ENCODE peak calls at places on chromosomes 13 and 19, in seven cellular contexts. I, U, E, C, F, D and X are unnamed samples.

GRCh38 chr19:13154911-13155471 is 4.8 kb downstream of the IER2 start:
- DNase-seq in U (no peak), D (peak), F (peak), E (peak), I (no peak), C (peak), X (peak)

GRCh38 chr13:60169239-60170031 is 5.7 kb upstream of the DIAPH3 start:
- DNase-seq in D (no peak), U (no peak), I (no peak), C (no peak), E (no peak), F (no peak), X (no peak)

GRCh38 chr13:26011996-26012688 is 39.7 kb downstream of the SHISA2 start:
- DNase-seq in E (no peak), F (no peak), C (peak), D (no peak), I (no peak), U (no peak), X (no peak)

GRCh38 chr13:93259527-93260080 is 33.0 kb downstream of the GPC6 start:
- DNase-seq in E (no peak), C (no peak), F (no peak), D (no peak), U (no peak), I (no peak), X (no peak)

GRCh38 chr13:33363328-33363727 is 77.8 kb upstream of the STARD13 start:
- DNase-seq in C (no peak), U (no peak), I (no peak), D (no peak), F (no peak), E (no peak), X (no peak)

GRCh38 chr13:48542138-48542537 is 9.3 kb upstream of the RCBTB2 start:
- DNase-seq in I (no peak), E (no peak), F (no peak), D (no peak), C (no peak), U (no peak), X (no peak)

GRCh38 chr13:76632388-76633044 is 253.7 kb downstream of the KCTD12 start:
- DNase-seq in C (no peak), I (no peak), D (no peak), F (no peak), E (no peak), U (no peak), X (no peak)

GRCh38 chr13:45242070-45242469 is 41.2 kb upstream of the KCTD4 start:
- DNase-seq in C (peak), F (peak), E (peak), I (no peak), D (peak), U (no peak), X (no peak)

GRCh38 chr13:94239135-94239534 is 240.3 kb downstream of the DCT start:
- DNase-seq in I (peak), F (no peak), E (peak), D (no peak), C (peak), U (no peak), X (no peak)

GRCh38 chr19:54532528-54532927 is 29.9 kb downstream of the LAIR2 start:
- DNase-seq in I (no peak), C (no peak), F (no peak), U (no peak), E (no peak), D (no peak), X (peak)

GRCh38 chr13:100306042-100306441 is 217.1 kb downstream of the PCCA start:
- DNase-seq in U (no peak), D (no peak), E (no peak), F (no peak), C (no peak), I (no peak), X (no peak)

GRCh38 chr13:69856331-69856730 is 251.3 kb upstream of the ATXN8OS start:
- DNase-seq in F (no peak), E (no peak), D (no peak), C (peak), I (peak), U (no peak), X (no peak)

GRCh38 chr19:3801412-3802096 is 15.4 kb upstream of the MATK start:
- DNase-seq in C (no peak), U (no peak), E (peak), F (peak), I (no peak), D (no peak), X (no peak)

GRCh38 chr19:4575267-4575793 is 15.8 kb upstream of the SEMA6B start:
- DNase-seq in E (peak), D (peak), C (peak), I (peak), F (peak), U (peak), X (no peak)

GRCh38 chr13:66665991-66666390 is 564.1 kb downstream of the PCDH9 start:
- DNase-seq in U (peak), D (no peak), I (peak), E (peak), C (peak), F (peak), X (no peak)

GRCh38 chr13:94711561-94712286 is 621 bp downstream of the SOX21 start:
- DNase-seq in D (no peak), U (no peak), I (no peak), F (peak), E (no peak), C (peak), X (peak)

GRCh38 chr19:42023121-42023942 is 29.3 kb upstream of the ATP1A3 start:
- DNase-seq in F (peak), D (no peak), C (peak), E (no peak), I (no peak), U (no peak), X (no peak)

GRCh38 chr19:41928221-41928683 is at the start of gene ERFL:
- DNase-seq in I (no peak), U (no peak), E (no peak), D (no peak), F (no peak), C (no peak), X (peak)

GRCh38 chr13:73966331-73966730 is 167.9 kb downstream of the KLF12 start:
- DNase-seq in I (no peak), C (no peak), U (no peak), E (no peak), D (no peak), F (no peak), X (no peak)

GRCh38 chr13:49627831-49628652 is at the start of gene ARL11:
- DNase-seq in D (no peak), F (peak), I (no peak), E (no peak), C (no peak), U (no peak), X (peak)

GRCh38 chr19:19274146-19274545 is 1.0 kb upstream of the TM6SF2 start:
- DNase-seq in D (no peak), C (no peak), F (no peak), U (no peak), I (no peak), E (no peak), X (peak)

GRCh38 chr13:41652735-41653361 is 195.5 kb downstream of the RGCC start:
- DNase-seq in I (peak), U (no peak), D (no peak), C (peak), F (peak), E (peak), X (peak)

GRCh38 chr19:41373993-41374392 is 2.3 kb upstream of the TMEM91 start:
- DNase-seq in D (peak), F (peak), E (peak), C (peak), U (peak), I (no peak), X (no peak)

GRCh38 chr13:107450931-107451330 is 764.4 kb downstream of the LIG4 start:
- DNase-seq in D (no peak), E (peak), U (no peak), F (peak), C (peak), I (peak), X (no peak)

GRCh38 chr13:114063545-114064515 is 68.6 kb downstream of the RASA3 start:
- DNase-seq in D (peak), I (no peak), U (no peak), E (peak), F (no peak), C (peak), X (no peak)

GRCh38 chr13:45332831-45333219 is 8.2 kb downstream of the TPT1 start:
- DNase-seq in D (no peak), F (no peak), E (no peak), U (no peak), C (no peak), I (no peak), X (no peak)

GRCh38 chr13:75908137-75908536 is 272.0 kb downstream of the LMO7 start:
- DNase-seq in E (peak), F (no peak), U (no peak), C (no peak), I (no peak), D (no peak), X (no peak)

GRCh38 chr13:79450110-79450509 is 30.8 kb upstream of the NDFIP2 start:
- DNase-seq in U (no peak), F (no peak), E (no peak), C (no peak), I (no peak), D (no peak), X (no peak)

GRCh38 chr19:49017041-49017665 is at the start of gene LHB:
- DNase-seq in C (no peak), I (no peak), F (no peak), E (no peak), U (no peak), D (no peak), X (no peak)

GRCh38 chr19:49017666-49018351 is 918 bp upstream of the LHB start:
- DNase-seq in E (peak), F (peak), C (peak), U (no peak), I (no peak), D (peak), X (peak)

GRCh38 chr19:49020342-49020741 is 3.5 kb upstream of the LHB start:
- DNase-seq in E (no peak), U (no peak), D (peak), C (no peak), F (no peak), I (no peak), X (no peak)

GRCh38 chr19:49020931-49021895 is 2.9 kb downstream of the CGB3 start:
- DNase-seq in F (no peak), U (no peak), E (no peak), D (no peak), C (peak), I (no peak), X (no peak)

GRCh38 chr19:49019242-49019932 is 2.5 kb upstream of the LHB start:
- DNase-seq in D (peak), E (no peak), F (peak), U (no peak), I (no peak), C (peak), X (peak)
- TF ChIP-seq CTCF in D (no peak), E (peak), F (peak), U (peak), I (peak), C (no peak), X (no peak)

GRCh38 chr19:6767081-6767356 is 216 bp downstream of the SH2D3A start:
- DNase-seq in C (no peak), F (no peak), I (no peak), D (no peak), E (no peak), U (no peak), X (no peak)

GRCh38 chr19:6767357-6768235 is at the start of gene SH2D3A:
- DNase-seq in U (no peak), D (peak), C (peak), I (no peak), F (peak), E (no peak), X (peak)

GRCh38 chr19:6766357-6767080 is 716 bp downstream of the SH2D3A start:
- DNase-seq in U (no peak), C (no peak), E (no peak), F (no peak), D (no peak), I (no peak), X (no peak)

GRCh38 chr19:6768236-6768785 is 1.1 kb upstream of the SH2D3A start:
- DNase-seq in E (no peak), D (no peak), C (no peak), U (no peak), I (no peak), F (no peak), X (no peak)

DNA sequence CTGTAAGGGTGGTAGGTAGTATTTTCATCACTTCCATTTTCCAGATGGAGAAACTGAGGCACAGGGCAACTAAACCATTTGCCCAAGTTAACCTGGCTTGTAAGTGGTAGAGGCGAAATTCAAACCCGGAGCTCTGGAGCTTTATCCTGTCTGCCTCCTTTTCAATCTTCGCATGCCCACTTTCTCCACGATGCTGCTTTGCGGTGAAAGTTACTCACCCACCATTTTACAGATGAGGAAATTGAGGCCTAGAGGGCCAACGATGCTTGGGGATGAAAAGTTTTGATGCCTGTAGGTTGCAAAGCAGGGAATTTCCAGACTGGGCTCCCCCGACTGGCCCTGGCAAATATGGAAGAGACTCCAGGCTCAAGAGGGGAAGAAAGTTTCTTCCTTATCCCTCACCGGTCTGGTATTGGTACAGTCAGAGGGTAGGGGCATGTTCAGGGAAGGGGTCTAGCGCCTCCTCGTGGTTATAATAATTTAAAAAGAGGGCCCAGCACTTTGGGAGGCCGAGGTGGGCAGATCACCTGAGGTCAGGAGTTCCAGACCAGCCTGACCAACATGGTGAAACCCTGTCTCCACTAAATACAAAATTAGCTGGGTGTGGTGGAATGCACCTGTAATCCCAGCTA is 1.9 kb upstream of the SH2D3A start:
- DNase-seq in U (no peak), F (no peak), C (peak), I (no peak), D (no peak), E (peak), X (no peak)
- TF ChIP-seq CTCF in U (no peak), F (peak), C (peak), I (peak), D (peak), E (peak), X (no peak)

DNA sequence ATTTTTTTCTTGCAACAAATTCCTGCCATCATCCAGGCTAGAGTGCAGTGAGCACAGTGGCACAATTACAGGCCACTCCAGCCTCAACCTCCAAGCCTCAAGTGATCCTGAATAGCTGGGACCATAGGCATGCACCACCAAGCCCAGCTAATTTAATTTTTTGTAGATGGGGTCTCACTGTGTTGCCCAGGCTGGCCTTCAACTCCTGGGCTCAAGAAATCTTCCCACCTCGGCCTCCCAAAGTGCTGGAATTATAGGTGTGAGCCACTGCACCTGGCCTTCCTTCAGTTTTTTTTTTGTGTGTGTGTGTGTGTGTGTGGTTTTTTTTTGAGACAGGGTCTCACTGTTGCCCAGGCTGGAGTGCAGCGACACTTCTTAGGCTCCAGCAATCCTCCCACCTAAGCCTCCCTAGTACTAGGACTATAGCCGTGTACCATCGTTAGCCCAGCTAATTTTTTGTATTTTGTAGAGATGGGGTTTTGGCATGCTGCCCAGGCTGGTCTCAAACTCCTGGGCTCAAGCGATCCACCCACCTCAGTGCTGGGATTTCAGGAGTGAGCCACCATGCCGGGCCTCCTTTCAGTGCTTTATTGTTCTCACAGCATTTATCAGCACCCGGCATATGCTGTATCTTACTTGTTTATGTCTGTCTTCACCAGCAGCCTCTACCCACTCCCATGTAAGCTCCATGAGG is 5.9 kb upstream of the SRRM5 start:
- DNase-seq in F (no peak), C (no peak), D (no peak), U (no peak), I (no peak), E (no peak), X (no peak)
- TF ChIP-seq CTCF in F (no peak), C (no peak), D (no peak), U (no peak), I (no peak), E (no peak), X (no peak)

GRCh38 chr13:77820431-77821149 is 98.0 kb downstream of the EDNRB start:
- DNase-seq in I (no peak), F (no peak), E (no peak), U (no peak), C (no peak), D (no peak), X (no peak)
- TF ChIP-seq CTCF in I (peak), F (peak), E (peak), U (no peak), C (peak), D (no peak), X (no peak)

DNA sequence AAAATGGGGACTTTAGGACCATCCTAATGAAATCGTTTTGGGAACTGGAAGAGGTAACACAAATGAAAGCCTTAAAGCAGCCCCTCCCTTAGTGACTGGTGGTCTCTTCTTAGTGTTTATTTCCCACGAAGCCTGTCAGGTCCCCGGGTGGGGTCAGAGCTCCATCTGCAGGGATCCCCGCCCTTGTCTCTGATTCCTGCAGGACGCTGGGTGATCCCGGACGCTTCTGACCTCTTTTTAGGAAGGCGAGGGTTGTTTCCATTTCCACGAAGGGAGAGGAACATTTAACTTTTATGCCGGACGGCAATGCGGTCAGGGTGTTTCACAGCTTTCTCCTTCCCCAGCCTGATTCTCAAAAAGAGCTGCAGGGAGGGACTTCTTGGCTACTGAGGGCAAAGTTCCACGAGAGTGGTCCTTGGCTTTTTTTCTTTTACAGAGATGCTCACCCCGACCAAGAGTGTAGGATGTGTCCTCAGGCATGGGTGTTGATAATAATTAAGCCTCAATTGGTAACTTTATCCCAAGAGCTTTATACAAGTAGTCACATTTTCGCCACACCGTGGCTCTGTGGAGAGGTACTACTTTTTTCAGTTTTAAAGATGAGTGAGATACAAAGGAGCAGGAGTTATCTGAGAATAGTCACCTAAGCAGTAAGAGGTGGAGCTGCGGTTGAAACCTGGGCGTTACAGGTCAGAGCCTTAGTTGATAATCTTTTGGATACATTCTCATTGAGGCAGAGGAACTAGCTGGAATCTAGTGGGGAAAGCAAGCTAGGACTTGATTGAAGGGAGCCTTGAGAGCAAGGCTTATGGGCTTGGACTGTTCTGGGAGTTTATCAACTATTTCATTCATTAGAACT is 813 bp downstream of the ZNF284 start:
- DNase-seq in U (no peak), E (peak), D (no peak), I (no peak), C (peak), F (no peak), X (peak)
- TF ChIP-seq CTCF in U (no peak), E (no peak), D (no peak), I (no peak), C (no peak), F (no peak), X (no peak)

GRCh38 chr13:111629016-111629415 is 308.6 kb downstream of the TEX29 start:
- DNase-seq in U (no peak), E (no peak), F (no peak), I (no peak), D (no peak), C (no peak), X (no peak)

GRCh38 chr13:111629933-111630332 is 309.5 kb downstream of the TEX29 start:
- DNase-seq in E (no peak), F (no peak), I (no peak), C (no peak), U (no peak), D (no peak), X (no peak)

GRCh38 chr13:111627596-111627995 is 307.2 kb downstream of the TEX29 start:
- DNase-seq in E (no peak), D (no peak), I (no peak), C (no peak), U (no peak), F (no peak), X (no peak)

GRCh38 chr13:111630411-111630810 is 310.0 kb downstream of the TEX29 start:
- DNase-seq in C (no peak), E (no peak), U (no peak), F (no peak), I (no peak), D (no peak), X (no peak)

GRCh38 chr13:111629457-111629856 is 309.0 kb downstream of the TEX29 start:
- DNase-seq in F (no peak), E (no peak), I (no peak), D (no peak), U (no peak), C (no peak), X (no peak)
- TF ChIP-seq CTCF in F (no peak), E (no peak), I (no peak), D (no peak), U (no peak), C (no peak), X (no peak)

GRCh38 chr19:29781582-29782580 is 29.9 kb upstream of the CCNE1 start:
- DNase-seq in D (no peak), E (no peak), F (no peak), I (no peak), C (no peak), U (no peak), X (no peak)

GRCh38 chr19:29777916-29778315 is 33.9 kb upstream of the CCNE1 start:
- DNase-seq in C (no peak), F (no peak), I (no peak), D (no peak), E (no peak), U (no peak), X (no peak)

GRCh38 chr19:29775575-29775900 is 36.3 kb upstream of the CCNE1 start:
- DNase-seq in E (no peak), U (no peak), C (no peak), D (no peak), F (no peak), I (no peak), X (no peak)

GRCh38 chr19:29783627-29784190 is 28.1 kb upstream of the CCNE1 start:
- DNase-seq in U (no peak), F (no peak), D (no peak), E (no peak), I (no peak), C (no peak), X (no peak)

DNA sequence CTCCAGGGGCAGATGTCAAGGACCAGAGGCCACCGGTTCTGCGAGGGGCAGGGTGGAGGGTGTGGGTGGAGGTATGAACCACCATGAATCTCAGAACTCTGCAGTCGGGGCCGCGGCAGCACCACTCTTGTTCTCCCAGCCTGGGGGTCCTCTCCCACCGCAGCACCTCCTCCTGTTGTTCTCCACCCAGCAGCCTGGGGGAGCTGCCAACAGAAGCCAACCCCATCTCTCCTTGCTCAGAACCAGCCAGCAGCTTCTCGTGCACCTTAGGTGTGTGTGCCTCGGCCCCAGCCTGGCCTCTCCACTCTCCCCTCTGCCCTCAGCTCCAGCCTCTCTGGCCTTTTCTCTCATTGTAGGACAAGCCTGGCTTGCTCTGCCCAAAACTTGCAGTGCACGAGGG is 31.9 kb upstream of the CCNE1 start:
- DNase-seq in E (no peak), U (no peak), I (no peak), D (no peak), C (no peak), F (no peak), X (no peak)
- TF ChIP-seq CTCF in E (no peak), U (no peak), I (no peak), D (no peak), C (no peak), F (no peak), X (no peak)